ENCODE peak calls at places on chromosomes 1 and 21, in ten cellular contexts. G is activated naive CD4-positive, alpha-beta T cell; J is H54; E is heart right ventricle; M is NCI-H2081; S is LHCN-M2; I is MV-4-11; N is Daoy; R is lower lobe of right lung; O is endothelial cell. W is an unnamed sample.

GRCh38 chr1:1782399-1783221 is 4.3 kb upstream of the NADK start:
- DNase-seq in N (peak; percentile 73), G (no peak), S (no peak), R (peak; percentile 85), I (peak; percentile 88), E (peak; percentile 60), M (peak; percentile 65), J (peak; percentile 63), O (no peak), W (peak; percentile 45)

GRCh38 chr1:150065184-150065871 is 2.2 kb upstream of the VPS45 start:
- DNase-seq in E (no peak), R (no peak), N (peak; percentile 7), M (no peak), S (peak; percentile 70), I (peak; percentile 69), O (no peak), J (no peak), G (no peak), W (no peak)

GRCh38 chr1:218983848-218984247 is 189.8 kb upstream of the LYPLAL1 start:
- DNase-seq in R (no peak), O (peak; percentile 39), S (peak; percentile 14), I (no peak), E (no peak), N (peak; percentile 11), M (no peak), J (no peak), G (no peak), W (peak; percentile 13)

GRCh38 chr1:41590331-41590730 is 105.8 kb upstream of the EDN2 start:
- DNase-seq in N (no peak), E (no peak), O (no peak), G (no peak), R (no peak), S (no peak), M (no peak), I (no peak), J (no peak), W (no peak)

GRCh38 chr1:86619313-86619712 is 72.4 kb downstream of the CLCA4 start:
- DNase-seq in S (no peak), I (no peak), G (no peak), J (no peak), N (no peak), M (no peak), R (no peak), O (no peak), E (no peak), W (no peak)

GRCh38 chr21:34027727-34028461 is 45.5 kb upstream of the MRPS6 start:
- DNase-seq in N (no peak), S (no peak), O (no peak), I (no peak), M (no peak), J (no peak), E (no peak), R (no peak), G (no peak), W (no peak)

GRCh38 chr21:44773291-44773932 is 28.2 kb downstream of the UBE2G2 start:
- DNase-seq in E (no peak), I (no peak), R (no peak), S (no peak), N (peak; percentile 43), J (no peak), G (no peak), M (peak; percentile 90), O (no peak), W (peak; percentile 97)

GRCh38 chr1:208251015-208251414 is 6.8 kb upstream of the PLXNA2 start:
- DNase-seq in N (no peak), M (no peak), S (no peak), R (no peak), J (no peak), O (no peak), I (no peak), E (no peak), G (no peak), W (no peak)

GRCh38 chr1:86375688-86376087 is 20.4 kb downstream of the ODF2L start:
- DNase-seq in O (no peak), J (no peak), N (no peak), S (no peak), R (no peak), M (no peak), E (no peak), I (no peak), G (no peak), W (no peak)

GRCh38 chr21:34560021-34560420 is 48.0 kb upstream of the KCNE1 start:
- DNase-seq in E (no peak), O (no peak), R (no peak), N (no peak), G (no peak), S (no peak), M (no peak), I (no peak), J (no peak), W (no peak)

GRCh38 chr1:160981584-160982411 is 27.2 kb upstream of the ITLN2 start:
- DNase-seq in I (peak; percentile 14), E (no peak), O (peak; percentile 32), R (peak; percentile 54), M (no peak), N (no peak), S (no peak), G (no peak), J (no peak), W (peak; percentile 27)

GRCh38 chr1:169110691-169111447 is 4.4 kb downstream of the ATP1B1 start:
- DNase-seq in I (no peak), M (no peak), S (no peak), O (no peak), J (no peak), G (no peak), N (no peak), E (no peak), R (peak; percentile 60), W (no peak)

GRCh38 chr1:169426174-169426716 is 1.0 kb downstream of the CCDC181 start:
- DNase-seq in M (peak; percentile 35), S (no peak), O (no peak), R (no peak), N (peak; percentile 17), J (no peak), I (no peak), E (no peak), G (no peak), W (no peak)

GRCh38 chr1:84724128-84724860 is 34.0 kb upstream of the SSX2IP start:
- DNase-seq in O (peak; percentile 40), N (peak; percentile 68), I (no peak), S (no peak), R (peak; percentile 48), E (no peak), M (no peak), G (no peak), J (no peak), W (no peak)

GRCh38 chr1:25546193-25546592 is 2.8 kb downstream of the LDLRAP1 start:
- DNase-seq in I (no peak), M (no peak), G (no peak), N (no peak), S (no peak), O (no peak), E (no peak), R (no peak), J (no peak), W (no peak)

GRCh38 chr21:26368591-26368990 is 198.0 kb upstream of the APP start:
- DNase-seq in M (no peak), G (no peak), O (no peak), S (no peak), I (no peak), E (no peak), R (no peak), N (no peak), J (no peak), W (no peak)

GRCh38 chr1:18110968-18111367 is 3.4 kb downstream of the IGSF21 start:
- DNase-seq in S (no peak), I (no peak), M (no peak), G (no peak), E (no peak), J (no peak), O (no peak), N (no peak), R (no peak), W (peak; percentile 33)

GRCh38 chr1:160108888-160109662 is 6.5 kb upstream of the ATP1A2 start:
- DNase-seq in G (no peak), M (peak; percentile 14), R (no peak), I (peak; percentile 79), E (no peak), S (peak; percentile 68), O (peak; percentile 58), N (peak; percentile 40), J (peak; percentile 62), W (peak; percentile 82)

GRCh38 chr1:35475356-35475755 is 81.8 kb downstream of the KIAA0319L start:
- DNase-seq in E (no peak), M (no peak), S (no peak), N (no peak), R (no peak), G (no peak), J (no peak), O (no peak), I (no peak), W (no peak)

GRCh38 chr1:2019571-2020309 is 595 bp downstream of the GABRD start:
- DNase-seq in I (no peak), M (no peak), R (no peak), S (no peak), G (no peak), J (no peak), E (no peak), N (peak; percentile 35), O (peak; percentile 73), W (peak; percentile 83)

GRCh38 chr21:42403611-42404231 is at the start of gene UBASH3A:
- DNase-seq in S (no peak), N (no peak), M (no peak), J (no peak), I (no peak), R (no peak), O (no peak), E (no peak), G (no peak), W (no peak)

GRCh38 chr1:66446261-66447001 is 87.5 kb upstream of the SGIP1 start:
- DNase-seq in I (peak; percentile 63), G (no peak), M (peak; percentile 75), J (peak; percentile 6), O (peak; percentile 46), E (peak; percentile 54), N (peak; percentile 55), R (no peak), S (peak; percentile 75), W (peak; percentile 84)